ENCODE peak calls at places on chromosomes 7 and 10, in five cellular contexts. G is A549, B is SK-N-SH, F is tibial nerve, K is ovary. C is an unnamed sample.
A peak's percentile ranks its signal among the peaks of the same experiment; 100 is the strongest.

GRCh38 chr7:154871483-154871882 is 131.4 kb downstream of the PAXIP1 start:
- DNase-seq in B (peak; percentile 87), F (no peak), K (no peak), G (no peak), C (no peak)

GRCh38 chr7:108001759-108002725 is 919 bp downstream of the LAMB1 start:
- DNase-seq in G (no peak), F (no peak), K (peak; percentile 66), B (peak; percentile 95), C (no peak)

GRCh38 chr7:37216156-37216839 is 232.4 kb downstream of the ELMO1 start:
- DNase-seq in G (no peak), B (no peak), K (peak; percentile 58), F (no peak), C (no peak)

GRCh38 chr10:97796651-97797050 is 24.9 kb upstream of the SFRP5 start:
- DNase-seq in G (no peak), B (no peak), F (no peak), K (no peak), C (no peak)

GRCh38 chr10:21317902-21318301 is 207.6 kb downstream of the SKIDA1 start:
- DNase-seq in B (no peak), F (no peak), K (no peak), G (no peak), C (peak; percentile 43)

GRCh38 chr10:124294811-124295770 is 123.6 kb downstream of the OAT start:
- DNase-seq in F (no peak), B (no peak), G (no peak), K (peak; percentile 21), C (peak; percentile 76)

GRCh38 chr7:94452257-94452656 is 57.4 kb upstream of the CASD1 start:
- DNase-seq in G (no peak), K (no peak), B (no peak), F (no peak), C (no peak)

GRCh38 chr10:24723386-24723787 is 300 bp downstream of the ARHGAP21 start:
- DNase-seq in B (peak; percentile 76), G (peak; percentile 21), F (no peak), K (peak; percentile 71), C (no peak)

GRCh38 chr10:110336111-110336721 is 31.5 kb upstream of the SMNDC1 start:
- DNase-seq in G (peak; percentile 73), F (no peak), B (peak; percentile 33), K (peak; percentile 52), C (no peak)

GRCh38 chr7:12732428-12732827 is 45.0 kb downstream of the ARL4A start:
- DNase-seq in F (no peak), B (no peak), K (no peak), G (no peak), C (no peak)

GRCh38 chr7:12730523-12730922 is 43.1 kb downstream of the ARL4A start:
- DNase-seq in G (no peak), B (no peak), F (no peak), K (no peak), C (no peak)

GRCh38 chr7:12731214-12731656 is 43.8 kb downstream of the ARL4A start:
- DNase-seq in B (no peak), G (no peak), K (no peak), F (no peak), C (no peak)

GRCh38 chr7:12729112-12729511 is 41.7 kb downstream of the ARL4A start:
- DNase-seq in K (peak; percentile 69), B (peak; percentile 66), F (peak; percentile 57), G (no peak), C (peak; percentile 77)

GRCh38 chr7:12731775-12732174 is 44.3 kb downstream of the ARL4A start:
- DNase-seq in K (no peak), G (no peak), B (no peak), F (no peak), C (no peak)
- TF ChIP-seq EP300 in K (no peak), G (no peak), B (no peak), F (no peak), C (no peak)

DNA sequence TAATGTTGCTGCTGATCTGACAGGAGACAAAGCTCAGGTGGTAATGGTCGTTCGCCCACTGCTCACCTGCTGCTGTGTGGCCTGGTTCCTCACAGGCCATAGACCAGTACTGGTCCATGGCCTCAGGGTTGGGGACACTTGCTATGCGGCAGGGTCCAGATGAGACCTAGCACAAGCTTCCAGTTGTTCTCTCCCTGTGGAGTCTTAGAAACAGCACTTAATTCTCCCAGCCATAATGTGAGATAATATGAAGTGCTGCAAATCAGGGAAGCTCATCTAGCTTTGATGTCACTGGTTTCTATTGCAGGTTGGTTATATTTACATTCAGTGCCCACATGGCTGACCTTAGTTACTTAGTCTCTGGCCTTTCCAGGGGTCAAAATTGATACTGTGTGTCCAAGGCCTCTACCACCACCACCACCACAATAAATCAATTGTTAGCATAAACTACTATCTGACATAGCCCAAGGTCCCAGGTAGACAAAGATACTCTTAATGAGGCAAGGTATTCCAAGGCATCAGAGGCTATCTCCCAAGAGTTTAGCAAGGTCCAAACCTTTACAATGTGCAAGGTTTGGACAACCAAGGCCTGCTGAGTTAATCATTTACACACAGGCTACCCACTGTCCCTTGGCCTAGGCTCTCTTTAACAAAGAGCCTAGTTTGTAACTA is 11.0 kb downstream of the AGBL3 start:
- DNase-seq in F (no peak), G (no peak), K (no peak), B (no peak), C (no peak)
- TF ChIP-seq EP300 in F (no peak), G (no peak), K (no peak), B (no peak), C (no peak)

DNA sequence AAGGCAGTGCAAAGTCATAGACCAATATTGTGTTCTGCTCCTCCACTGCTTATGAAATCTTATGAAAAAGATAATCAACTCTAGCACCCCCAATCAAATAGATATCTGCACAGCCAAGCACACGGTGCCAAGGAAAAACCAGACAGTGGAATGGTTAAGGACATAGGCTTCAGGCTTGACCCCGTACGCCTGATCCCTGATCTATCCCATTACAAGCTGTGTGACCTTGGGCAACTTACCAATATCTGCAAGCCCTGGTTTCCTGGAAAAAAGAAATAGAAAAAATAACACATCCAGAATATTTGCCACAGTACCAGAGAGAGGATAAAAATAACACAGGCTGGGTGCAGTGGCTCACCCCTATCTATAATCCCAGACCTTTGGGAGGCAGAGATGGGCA is 56.9 kb downstream of the GRB10 start:
- DNase-seq in B (no peak), K (no peak), F (no peak), G (no peak), C (no peak)
- TF ChIP-seq EP300 in B (no peak), K (no peak), F (no peak), G (no peak), C (no peak)

DNA sequence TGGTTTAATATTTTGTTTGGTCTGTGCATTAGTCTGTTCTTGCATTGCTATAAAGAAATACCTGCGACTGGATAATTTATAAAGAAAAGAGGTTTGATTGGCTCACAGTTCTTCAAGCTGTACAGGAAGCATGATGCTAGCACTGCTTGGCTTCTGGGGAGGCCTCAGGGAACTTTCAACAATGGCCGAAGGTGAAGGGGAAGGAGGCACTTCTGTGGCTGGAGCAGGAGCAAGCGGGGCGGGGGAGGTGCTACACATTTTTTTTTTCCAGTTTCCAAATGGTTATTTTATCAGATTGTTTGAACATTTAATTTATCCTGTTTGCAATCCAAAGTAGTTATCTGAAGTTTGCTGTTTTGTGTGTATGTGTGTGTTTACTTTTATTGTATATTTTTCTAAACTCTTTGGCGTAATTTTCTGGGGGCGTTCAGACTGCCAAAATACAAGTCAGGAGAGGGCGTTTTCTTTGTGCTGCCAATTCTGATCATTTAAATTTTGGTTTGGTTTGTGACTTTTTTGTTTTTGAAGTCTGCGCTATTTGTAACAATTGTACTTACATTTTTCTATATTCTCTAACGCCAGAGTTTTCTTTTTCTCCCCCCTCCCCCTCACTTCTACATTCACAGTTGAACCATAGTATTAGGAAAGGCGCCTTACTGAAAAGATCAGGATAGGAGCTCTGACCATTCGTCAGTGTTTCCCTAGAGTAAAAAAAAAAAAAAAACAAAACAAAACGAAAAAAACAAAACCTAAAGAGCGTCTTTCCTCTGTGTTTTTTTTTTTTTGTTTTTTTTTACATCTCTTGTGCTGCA is 58.5 kb downstream of the ZNF783 start:
- DNase-seq in F (no peak), K (no peak), B (no peak), G (no peak), C (no peak)
- TF ChIP-seq EP300 in F (no peak), K (no peak), B (no peak), G (no peak), C (no peak)

GRCh38 chr7:157335991-157336382 is 817 bp upstream of the DNAJB6 start:
- DNase-seq in K (no peak), F (no peak), G (no peak), B (no peak), C (no peak)

GRCh38 chr7:157337316-157338149 is 729 bp downstream of the DNAJB6 start:
- DNase-seq in F (peak; percentile 28), B (peak; percentile 91), G (no peak), K (peak; percentile 83), C (peak; percentile 82)

GRCh38 chr7:157336383-157337315 is at the start of gene DNAJB6:
- DNase-seq in G (peak; percentile 78), B (peak; percentile 100), F (peak; percentile 93), K (peak; percentile 97), C (peak; percentile 92)

GRCh38 chr7:157335256-157335655 is 1.5 kb upstream of the DNAJB6 start:
- DNase-seq in F (no peak), G (no peak), K (no peak), B (no peak), C (no peak)

DNA sequence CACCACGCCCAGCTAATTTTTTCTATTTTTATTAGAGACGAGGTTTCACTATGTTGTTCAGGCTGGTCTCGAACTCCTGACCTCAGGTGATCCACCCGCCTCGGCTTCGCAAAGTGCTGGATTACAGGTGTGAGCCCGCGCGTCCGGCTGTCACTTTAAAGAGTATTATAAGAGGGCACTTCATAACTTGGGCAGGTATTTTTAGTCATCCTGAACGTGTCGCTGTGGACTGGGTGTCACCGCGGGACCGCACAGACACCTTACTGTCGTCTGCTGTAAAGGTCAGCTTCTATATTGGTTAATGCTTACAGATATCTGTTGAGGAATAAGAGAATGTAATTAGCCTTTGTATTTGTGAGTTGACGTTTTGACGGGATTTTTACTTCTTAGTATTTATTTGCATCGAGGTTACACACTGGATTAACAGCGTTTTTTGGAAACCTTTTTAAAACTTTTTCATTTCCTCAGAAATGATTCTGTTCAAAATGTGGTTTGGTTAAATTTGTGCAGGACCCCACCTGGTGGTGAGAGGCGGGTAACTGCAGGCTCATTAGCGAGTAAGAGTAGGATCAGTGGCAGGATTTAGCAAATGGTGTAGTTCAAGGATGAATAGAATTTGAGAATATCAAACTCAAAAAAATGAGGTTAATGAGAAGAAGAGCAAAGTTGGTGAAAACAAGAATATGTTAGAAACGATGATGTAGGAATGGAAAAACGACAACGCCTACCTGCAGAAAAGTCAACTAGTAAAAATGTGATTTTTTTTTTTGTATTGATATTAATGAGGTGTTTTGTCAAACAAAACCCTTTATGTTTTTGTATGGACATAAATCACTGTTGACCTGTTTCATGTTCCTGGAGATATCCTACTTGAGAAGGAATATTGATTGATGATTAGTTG is 3.2 kb downstream of the DNAJB6 start:
- DNase-seq in B (peak; percentile 88), K (peak; percentile 73), G (peak; percentile 75), F (peak; percentile 61), C (no peak)
- TF ChIP-seq EP300 in B (no peak), K (no peak), G (no peak), F (no peak), C (no peak)

GRCh38 chr10:122171270-122171669 is 99.8 kb upstream of the BTBD16 start:
- DNase-seq in K (no peak), G (no peak), B (no peak), F (no peak), C (no peak)
- TF ChIP-seq EP300 in K (no peak), G (no peak), B (no peak), F (no peak), C (no peak)